ENCODE peak calls at places on chromosomes 16 and 17, in eight cellular contexts. One of them, this sample, is unnamed.

GRCh38 chr16:83717308-83717707 is 90.5 kb upstream of the HSBP1 start:
- DNase-seq in kidney epithelial cell: no peak
- DNase-seq in GM04503: no peak
- DNase-seq in stomach: no peak
- DNase-seq in midbrain: no peak
- DNase-seq in stimulated activated CD8-positive, alpha-beta memory T cell treated with anti-CD3 and anti-CD28 coated beads, Interleukin-4, amount 100 ng/mL, for 1 hour: no peak
- DNase-seq in foreskin melanocyte: no peak
- DNase-seq in left cardiac atrium: no peak
- DNase-seq in this sample: no peak

GRCh38 chr16:13426279-13426678 is 493.7 kb upstream of the ERCC4 start:
- DNase-seq in stomach: no peak
- DNase-seq in GM04503: no peak
- DNase-seq in midbrain: no peak
- DNase-seq in stimulated activated CD8-positive, alpha-beta memory T cell treated with anti-CD3 and anti-CD28 coated beads, Interleukin-4, amount 100 ng/mL, for 1 hour: no peak
- DNase-seq in left cardiac atrium: no peak
- DNase-seq in foreskin melanocyte: no peak
- DNase-seq in kidney epithelial cell: no peak
- DNase-seq in this sample: no peak

GRCh38 chr17:38871247-38871991 is 1.6 kb downstream of the LASP1 start:
- DNase-seq in midbrain: no peak
- DNase-seq in stomach: peak; percentile 76
- DNase-seq in kidney epithelial cell: no peak
- DNase-seq in left cardiac atrium: peak; percentile 77
- DNase-seq in foreskin melanocyte: peak; percentile 41
- DNase-seq in GM04503: no peak
- DNase-seq in stimulated activated CD8-positive, alpha-beta memory T cell treated with anti-CD3 and anti-CD28 coated beads, Interleukin-4, amount 100 ng/mL, for 1 hour: no peak
- DNase-seq in this sample: peak; percentile 81

GRCh38 chr17:17836818-17837379 is at the start of gene SREBF1:
- DNase-seq in foreskin melanocyte: no peak
- DNase-seq in stomach: peak; percentile 61
- DNase-seq in kidney epithelial cell: no peak
- DNase-seq in midbrain: peak; percentile 61
- DNase-seq in left cardiac atrium: peak; percentile 74
- DNase-seq in stimulated activated CD8-positive, alpha-beta memory T cell treated with anti-CD3 and anti-CD28 coated beads, Interleukin-4, amount 100 ng/mL, for 1 hour: no peak
- DNase-seq in GM04503: no peak
- DNase-seq in this sample: peak; percentile 39

GRCh38 chr16:8926827-8927226 is 36.9 kb downstream of the USP7 start:
- DNase-seq in stimulated activated CD8-positive, alpha-beta memory T cell treated with anti-CD3 and anti-CD28 coated beads, Interleukin-4, amount 100 ng/mL, for 1 hour: no peak
- DNase-seq in midbrain: no peak
- DNase-seq in foreskin melanocyte: no peak
- DNase-seq in kidney epithelial cell: no peak
- DNase-seq in stomach: no peak
- DNase-seq in GM04503: no peak
- DNase-seq in left cardiac atrium: no peak
- DNase-seq in this sample: no peak

GRCh38 chr17:58005728-58006562 is 1.1 kb downstream of the SRSF1 start:
- DNase-seq in midbrain: no peak
- DNase-seq in left cardiac atrium: no peak
- DNase-seq in GM04503: no peak
- DNase-seq in kidney epithelial cell: no peak
- DNase-seq in stomach: no peak
- DNase-seq in stimulated activated CD8-positive, alpha-beta memory T cell treated with anti-CD3 and anti-CD28 coated beads, Interleukin-4, amount 100 ng/mL, for 1 hour: no peak
- DNase-seq in foreskin melanocyte: no peak
- DNase-seq in this sample: no peak

GRCh38 chr17:66755101-66755943 is 79.6 kb upstream of the CACNG5 start:
- DNase-seq in kidney epithelial cell: peak; percentile 43
- DNase-seq in foreskin melanocyte: no peak
- DNase-seq in GM04503: no peak
- DNase-seq in stimulated activated CD8-positive, alpha-beta memory T cell treated with anti-CD3 and anti-CD28 coated beads, Interleukin-4, amount 100 ng/mL, for 1 hour: no peak
- DNase-seq in midbrain: no peak
- DNase-seq in left cardiac atrium: no peak
- DNase-seq in stomach: no peak
- DNase-seq in this sample: no peak

GRCh38 chr17:933168-934083 is 46.1 kb downstream of the NXN start:
- DNase-seq in foreskin melanocyte: no peak
- DNase-seq in GM04503: peak; percentile 85
- DNase-seq in stimulated activated CD8-positive, alpha-beta memory T cell treated with anti-CD3 and anti-CD28 coated beads, Interleukin-4, amount 100 ng/mL, for 1 hour: no peak
- DNase-seq in left cardiac atrium: peak; percentile 53
- DNase-seq in kidney epithelial cell: peak; percentile 92
- DNase-seq in stomach: peak; percentile 46
- DNase-seq in midbrain: no peak
- DNase-seq in this sample: no peak

GRCh38 chr17:64240261-64240740 is 22.8 kb downstream of the TEX2 start:
- DNase-seq in left cardiac atrium: peak; percentile 38
- DNase-seq in kidney epithelial cell: no peak
- DNase-seq in stomach: no peak
- DNase-seq in foreskin melanocyte: no peak
- DNase-seq in stimulated activated CD8-positive, alpha-beta memory T cell treated with anti-CD3 and anti-CD28 coated beads, Interleukin-4, amount 100 ng/mL, for 1 hour: no peak
- DNase-seq in midbrain: no peak
- DNase-seq in GM04503: no peak
- DNase-seq in this sample: no peak

GRCh38 chr16:49345829-49346228 is 27.8 kb upstream of the C16orf78 start:
- DNase-seq in foreskin melanocyte: no peak
- DNase-seq in left cardiac atrium: no peak
- DNase-seq in stomach: no peak
- DNase-seq in stimulated activated CD8-positive, alpha-beta memory T cell treated with anti-CD3 and anti-CD28 coated beads, Interleukin-4, amount 100 ng/mL, for 1 hour: no peak
- DNase-seq in midbrain: no peak
- DNase-seq in GM04503: no peak
- DNase-seq in kidney epithelial cell: no peak
- DNase-seq in this sample: peak; percentile 32

GRCh38 chr17:35679007-35679682 is 52.3 kb upstream of the RASL10B start:
- DNase-seq in kidney epithelial cell: no peak
- DNase-seq in stimulated activated CD8-positive, alpha-beta memory T cell treated with anti-CD3 and anti-CD28 coated beads, Interleukin-4, amount 100 ng/mL, for 1 hour: no peak
- DNase-seq in midbrain: no peak
- DNase-seq in foreskin melanocyte: no peak
- DNase-seq in stomach: no peak
- DNase-seq in GM04503: no peak
- DNase-seq in left cardiac atrium: no peak
- DNase-seq in this sample: peak; percentile 9

GRCh38 chr17:38464251-38464722 is 36.0 kb downstream of the ARHGAP23 start:
- DNase-seq in stomach: peak; percentile 50
- DNase-seq in kidney epithelial cell: no peak
- DNase-seq in stimulated activated CD8-positive, alpha-beta memory T cell treated with anti-CD3 and anti-CD28 coated beads, Interleukin-4, amount 100 ng/mL, for 1 hour: no peak
- DNase-seq in midbrain: peak; percentile 69
- DNase-seq in foreskin melanocyte: no peak
- DNase-seq in GM04503: peak; percentile 51
- DNase-seq in left cardiac atrium: peak; percentile 78
- DNase-seq in this sample: no peak

GRCh38 chr17:54892360-54892759 is 8.3 kb upstream of the TOM1L1 start:
- DNase-seq in left cardiac atrium: no peak
- DNase-seq in GM04503: no peak
- DNase-seq in stimulated activated CD8-positive, alpha-beta memory T cell treated with anti-CD3 and anti-CD28 coated beads, Interleukin-4, amount 100 ng/mL, for 1 hour: no peak
- DNase-seq in kidney epithelial cell: no peak
- DNase-seq in midbrain: no peak
- DNase-seq in stomach: no peak
- DNase-seq in foreskin melanocyte: no peak
- DNase-seq in this sample: no peak

GRCh38 chr17:11618861-11619566 is 20.7 kb downstream of the DNAH9 start:
- DNase-seq in foreskin melanocyte: no peak
- DNase-seq in left cardiac atrium: peak; percentile 45
- DNase-seq in kidney epithelial cell: peak; percentile 26
- DNase-seq in stimulated activated CD8-positive, alpha-beta memory T cell treated with anti-CD3 and anti-CD28 coated beads, Interleukin-4, amount 100 ng/mL, for 1 hour: no peak
- DNase-seq in GM04503: no peak
- DNase-seq in stomach: peak; percentile 87
- DNase-seq in midbrain: no peak
- DNase-seq in this sample: peak; percentile 50

This sample was measured in MM.1S.